ENCODE peak calls at places on chromosomes 6 and 20, in four cellular contexts. C is GM12878, V is mucosa of descending colon, I is left ventricle myocardium inferior. M is an unnamed sample. For H3K36me3, the result is how much of the 10 kb centered on the place peaks cover.

GRCh38 chr6:126312013-126312665 is 27.8 kb upstream of the CENPW start:
- DNase-seq in C (no peak), V (peak), I (no peak), M (no peak)

GRCh38 chr6:105324386-105325000 is 78.4 kb downstream of the PREP start:
- DNase-seq in C (no peak), I (no peak), V (no peak), M (no peak)

GRCh38 chr6:144327081-144327480 is 41.9 kb downstream of the UTRN start:
- DNase-seq in I (no peak), C (no peak), V (no peak), M (no peak)

GRCh38 chr6:105894556-105894955 is 191.6 kb upstream of the PRDM1 start:
- DNase-seq in C (no peak), I (no peak), V (no peak), M (no peak)

GRCh38 chr6:80548496-80548895 is 442.0 kb downstream of the BCKDHB start:
- DNase-seq in I (no peak), C (no peak), V (no peak), M (no peak)

GRCh38 chr6:47854996-47855395 is 73.2 kb downstream of the OPN5 start:
- DNase-seq in C (no peak), I (no peak), V (no peak), M (no peak)

GRCh38 chr6:19837511-19838441 is 606 bp downstream of the ID4 start:
- DNase-seq in I (peak), V (peak), C (no peak), M (peak)

GRCh38 chr6:24980507-24981384 is 45.0 kb upstream of the RIPOR2 start:
- DNase-seq in V (no peak), C (no peak), I (no peak), M (no peak)

GRCh38 chr6:140050232-140050995 is 676.0 kb upstream of the CITED2 start:
- DNase-seq in V (no peak), I (peak), C (no peak), M (no peak)

GRCh38 chr6:53119349-53119748 is 29.3 kb downstream of the GCM1 start:
- DNase-seq in V (no peak), I (no peak), C (no peak), M (no peak)

GRCh38 chr6:163321717-163322116 is 92.8 kb upstream of the QKI start:
- DNase-seq in I (no peak), C (no peak), V (no peak), M (no peak)

GRCh38 chr20:61805781-61806180 is 259.9 kb downstream of the TAF4 start:
- DNase-seq in C (no peak), I (no peak), V (no peak), M (no peak)

GRCh38 chr6:169498887-169499513 is 202.8 kb downstream of the WDR27 start:
- DNase-seq in C (no peak), V (no peak), I (no peak), M (no peak)

GRCh38 chr6:112780498-112781096 is 433.5 kb downstream of the RFPL4B start:
- DNase-seq in I (peak), V (peak), C (peak), M (peak)

GRCh38 chr6:136788069-136788902 is 4.0 kb downstream of the MAP3K5 start:
- DNase-seq in V (no peak), C (no peak), I (no peak), M (no peak)

GRCh38 chr20:10077081-10077471 is 42.3 kb downstream of the ANKEF1 start:
- DNase-seq in V (peak), C (no peak), I (no peak), M (no peak)

GRCh38 chr6:155245871-155246270 is 17.9 kb upstream of the CLDN20 start:
- DNase-seq in C (no peak), I (no peak), V (no peak), M (no peak)

GRCh38 chr6:33570806-33571636 is 9.1 kb downstream of the BAK1 start:
- DNase-seq in C (peak), V (peak), I (peak), M (peak)
- TF ChIP-seq CTCF in C (no peak), V (no peak), I (no peak), M (peak)

GRCh38 chr20:17637413-17637780 is 44.6 kb downstream of the RRBP1 start:
- DNase-seq in C (no peak), I (no peak), V (no peak), M (no peak)

GRCh38 chr20:17634666-17635319 is 47.2 kb downstream of the RRBP1 start:
- DNase-seq in I (no peak), C (no peak), V (no peak), M (no peak)

GRCh38 chr20:17636523-17637412 is 45.3 kb downstream of the RRBP1 start:
- DNase-seq in C (no peak), I (no peak), V (no peak), M (no peak)

GRCh38 chr20:17635320-17635673 is 46.7 kb downstream of the RRBP1 start:
- DNase-seq in I (no peak), V (no peak), C (no peak), M (no peak)

DNA sequence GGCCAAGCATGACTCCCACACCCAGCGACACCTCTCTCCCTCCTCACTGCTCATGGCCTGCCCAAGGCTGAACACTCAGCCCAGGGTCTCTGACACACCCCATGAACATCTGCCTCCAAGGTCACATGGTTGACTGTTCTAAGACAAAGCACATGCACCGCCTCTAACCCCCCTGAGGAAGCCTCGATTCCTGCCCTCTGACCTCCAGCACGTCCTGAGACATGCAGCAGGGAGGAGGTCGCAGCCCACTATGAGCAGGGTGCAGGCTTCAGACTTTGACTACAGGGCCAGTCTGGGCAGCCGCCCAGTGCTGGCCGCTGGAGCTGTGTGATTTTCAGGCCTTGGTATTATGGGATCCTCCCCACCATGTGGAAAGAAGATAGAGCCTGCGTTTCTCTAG is 46.2 kb downstream of the RRBP1 start:
- DNase-seq in I (no peak), V (no peak), C (no peak), M (no peak)
- H3K36me3 ChIP-seq in I (half or more), V (under half), C (under half), M (under half)

GRCh38 chr6:156779206-156780116 is 2.3 kb downstream of the ARID1B start:
- DNase-seq in C (no peak), V (peak), I (peak), M (peak)
- TF ChIP-seq CTCF in C (no peak), V (no peak), I (peak), M (no peak)

GRCh38 chr20:44997668-44998067 is 31.4 kb downstream of the STK4 start:
- DNase-seq in I (no peak), V (no peak), C (no peak), M (no peak)

GRCh38 chr20:44993343-44993742 is 27.0 kb downstream of the STK4 start:
- DNase-seq in V (no peak), C (no peak), I (no peak), M (no peak)

DNA sequence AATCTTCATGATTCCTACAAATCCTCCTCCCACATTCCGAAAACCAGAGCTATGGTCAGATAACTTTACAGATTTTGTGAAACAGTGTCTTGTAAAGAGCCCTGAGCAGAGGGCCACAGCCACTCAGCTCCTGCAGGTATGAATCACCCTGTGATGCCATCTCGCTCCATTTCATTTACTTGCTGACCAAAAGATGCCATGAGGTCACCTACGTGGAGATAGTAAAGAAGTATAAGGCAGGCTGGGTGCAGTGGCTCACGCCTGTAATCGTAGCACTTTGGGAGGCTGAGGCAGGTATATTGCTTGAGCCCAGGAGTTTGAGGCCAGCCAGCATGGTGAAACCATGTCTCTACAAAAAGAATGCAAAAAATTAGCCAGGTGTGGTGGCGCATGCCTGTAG is 30.9 kb downstream of the STK4 start:
- DNase-seq in I (no peak), V (no peak), C (no peak), M (no peak)
- H3K36me3 ChIP-seq in I (half or more), V (under half), C (under half), M (half or more)

GRCh38 chr20:1209447-1210387 is 6.5 kb downstream of the C20orf202 start:
- DNase-seq in V (no peak), I (no peak), C (no peak), M (no peak)
- TF ChIP-seq CTCF in V (no peak), I (peak), C (peak), M (peak)

DNA sequence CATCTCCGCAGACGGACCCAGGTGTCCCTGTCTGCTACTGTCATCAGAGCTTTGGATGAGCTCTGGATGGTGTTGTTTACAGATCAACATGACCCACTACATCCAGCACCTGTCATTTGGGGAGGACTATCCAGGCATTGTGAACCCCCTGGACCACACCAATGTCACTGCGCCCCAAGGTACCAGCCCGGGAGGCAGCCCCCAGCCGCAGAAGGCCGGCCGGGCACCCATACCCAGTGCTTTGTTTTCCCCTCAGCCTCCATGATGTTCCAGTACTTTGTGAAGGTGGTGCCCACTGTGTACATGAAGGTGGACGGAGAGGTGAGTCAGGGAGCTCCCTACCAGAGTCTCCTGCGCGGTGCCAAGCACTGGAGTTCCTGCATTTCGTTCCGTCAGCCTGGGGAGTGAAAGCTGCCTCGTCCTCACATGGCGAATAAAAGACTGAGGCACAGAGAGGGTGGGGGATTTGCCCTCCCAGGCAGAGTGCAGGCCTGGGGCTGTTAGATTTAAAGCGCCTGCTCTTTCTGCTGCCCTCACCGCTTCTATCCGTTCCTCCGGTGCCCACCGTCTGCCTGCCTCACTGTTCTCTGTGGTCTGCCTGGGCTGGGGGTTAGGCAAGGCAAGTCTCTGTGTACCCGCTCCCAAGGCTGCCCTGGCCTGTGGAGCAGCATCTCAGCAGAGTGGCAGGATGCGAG is 14.2 kb downstream of the ERGIC3 start:
- DNase-seq in V (no peak), C (no peak), I (no peak), M (no peak)
- H3K36me3 ChIP-seq in V (under half), C (under half), I (half or more), M (half or more)

DNA sequence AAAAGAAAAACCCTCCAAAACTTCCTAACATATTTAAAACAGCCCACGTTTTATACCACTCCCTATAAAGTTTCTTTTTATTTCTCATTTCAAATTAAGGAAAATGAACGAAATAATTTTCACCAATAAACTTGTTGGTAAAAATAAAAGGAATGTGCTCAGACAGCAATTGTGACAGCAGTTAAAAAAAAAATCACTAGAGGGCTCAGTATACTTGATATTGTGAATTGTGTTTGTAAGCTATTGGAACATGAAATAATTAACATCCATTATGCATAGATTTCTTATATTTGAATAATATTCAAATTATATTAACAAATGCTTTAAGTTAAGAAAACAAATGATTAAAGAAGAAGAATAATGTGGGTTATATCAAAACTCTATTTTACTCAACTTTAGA is 105.5 kb downstream of the ASCC3 start:
- DNase-seq in V (no peak), I (no peak), C (no peak), M (no peak)
- TF ChIP-seq CTCF in V (no peak), I (no peak), C (no peak), M (peak)

GRCh38 chr6:41596096-41596685 is 42.1 kb upstream of the MDFI start:
- DNase-seq in V (no peak), I (no peak), C (no peak), M (no peak)

GRCh38 chr6:41597246-41598000 is 40.8 kb upstream of the MDFI start:
- DNase-seq in V (no peak), I (no peak), C (no peak), M (no peak)

GRCh38 chr6:41598670-41599014 is 39.6 kb upstream of the MDFI start:
- DNase-seq in V (no peak), C (no peak), I (no peak), M (no peak)

GRCh38 chr6:41595166-41595565 is 43.1 kb upstream of the MDFI start:
- DNase-seq in I (no peak), V (no peak), C (no peak), M (no peak)

GRCh38 chr6:41596807-41597206 is 41.5 kb upstream of the MDFI start:
- DNase-seq in I (no peak), V (no peak), C (no peak), M (no peak)
- H3K36me3 ChIP-seq in I (under half), V (under half), C (under half), M (under half)

M was measured in OCI-LY7.